ENCODE peak calls at places on chromosome X, in ten cellular contexts. R is cortex of kidney, J is mucosa of gallbladder, O is omental fat pad, T is iPS-NIHi11, B is WTC11, Y is ascending aorta, L is WERI-Rb-1, Z is T-helper 1 cell, U is ACHN. P is an unnamed sample.

GRCh38 chrX:133323450-133323849 is 91.8 kb downstream of the GPC4 start:
- DNase-seq in J (no peak), B (no peak), T (no peak), R (no peak), Y (no peak), Z (no peak), U (no peak), L (no peak), O (no peak), P (no peak)

GRCh38 chrX:39397561-39398200 is 596.4 kb downstream of the MID1IP1 start:
- DNase-seq in Z (no peak), O (no peak), Y (no peak), L (no peak), J (no peak), R (no peak), T (no peak), U (no peak), B (no peak), P (no peak)

GRCh38 chrX:1108451-1109445 is 103.7 kb downstream of the CRLF2 start:
- DNase-seq in O (no peak), R (no peak), L (no peak), Y (peak), U (no peak), Z (no peak), B (peak), T (peak), J (no peak), P (no peak)

GRCh38 chrX:123087326-123087725 is 96.8 kb upstream of the GRIA3 start:
- DNase-seq in B (no peak), R (no peak), Z (no peak), L (no peak), J (no peak), U (peak), Y (no peak), O (no peak), T (no peak), P (no peak)

GRCh38 chrX:115898382-115899001 is 272.1 kb upstream of the AGTR2 start:
- DNase-seq in T (peak), B (no peak), J (peak), Z (no peak), Y (peak), L (peak), R (no peak), U (peak), O (peak), P (peak)

GRCh38 chrX:33817266-33817665 is 314.8 kb downstream of the FAM47A start:
- DNase-seq in Y (no peak), U (no peak), J (no peak), L (no peak), R (no peak), B (no peak), O (no peak), Z (no peak), T (no peak), P (no peak)

GRCh38 chrX:135327299-135327698 is 18.0 kb downstream of the ETDC start:
- DNase-seq in R (no peak), Y (no peak), B (no peak), Z (no peak), O (no peak), U (peak), L (no peak), T (no peak), J (no peak), P (no peak)

GRCh38 chrX:68685722-68686683 is 38.5 kb downstream of the STARD8 start:
- DNase-seq in U (peak), Y (peak), Z (no peak), B (peak), O (no peak), J (no peak), T (peak), R (no peak), L (peak), P (no peak)

GRCh38 chrX:3451566-3451965 is 105.1 kb upstream of the MXRA5 start:
- DNase-seq in L (no peak), J (no peak), Z (no peak), T (no peak), U (no peak), B (no peak), Y (no peak), O (no peak), R (no peak), P (no peak)

GRCh38 chrX:11151799-11152591 is 40.9 kb downstream of the HCCS start:
- DNase-seq in Y (no peak), R (no peak), O (no peak), J (no peak), T (no peak), U (no peak), B (no peak), L (peak), Z (no peak), P (no peak)

GRCh38 chrX:152343306-152343705 is 107.8 kb downstream of the GABRA3 start:
- DNase-seq in O (no peak), Z (no peak), U (no peak), J (no peak), B (no peak), T (peak), L (no peak), R (no peak), Y (no peak), P (no peak)

GRCh38 chrX:154507673-154508072 is 8.4 kb downstream of the FAM3A start:
- DNase-seq in O (no peak), L (no peak), Z (no peak), B (no peak), Y (no peak), U (no peak), T (no peak), J (no peak), R (no peak), P (no peak)

GRCh38 chrX:10608099-10608498 is 12.3 kb downstream of the MID1 start:
- DNase-seq in L (no peak), J (no peak), Z (no peak), O (no peak), U (no peak), B (no peak), Y (no peak), T (no peak), R (no peak), P (no peak)

GRCh38 chrX:134836497-134836968 is 154.3 kb upstream of the SMIM10 start:
- DNase-seq in U (no peak), Z (no peak), R (no peak), L (no peak), B (no peak), J (no peak), O (no peak), Y (no peak), T (no peak), P (no peak)

GRCh38 chrX:74535633-74536141 is 78.7 kb downstream of the RLIM start:
- DNase-seq in U (peak), T (peak), Z (no peak), Y (peak), L (peak), J (peak), B (peak), R (no peak), O (peak), P (peak)